ENCODE peak calls at places on chromosomes 7 and 10, in seven cellular contexts. One of them, this sample, is unnamed. For H3K4me1 and H3K9me3, the result is how much of the 10 kb centered on the place peaks cover.

GRCh38 chr10:79248341-79248931 is 98.8 kb upstream of the PPIF start:
- DNase-seq in transverse colon: peak
- DNase-seq in ascending aorta: peak
- DNase-seq in fibroblast of lung: peak
- DNase-seq in gastrocnemius medialis: no peak
- DNase-seq in naive thymus-derived CD4-positive, alpha-beta T cell: no peak
- DNase-seq in mesenchymal stem cell: peak
- DNase-seq in this sample: no peak

GRCh38 chr10:61779950-61780659 is 117.4 kb downstream of the CABCOCO1 start:
- DNase-seq in transverse colon: peak
- DNase-seq in ascending aorta: peak
- DNase-seq in fibroblast of lung: peak
- DNase-seq in gastrocnemius medialis: no peak
- DNase-seq in naive thymus-derived CD4-positive, alpha-beta T cell: no peak
- DNase-seq in mesenchymal stem cell: peak
- DNase-seq in this sample: peak

GRCh38 chr7:80014507-80014906 is 120.1 kb upstream of the GNAI1 start:
- DNase-seq in transverse colon: no peak
- DNase-seq in ascending aorta: no peak
- DNase-seq in fibroblast of lung: peak
- DNase-seq in gastrocnemius medialis: no peak
- DNase-seq in naive thymus-derived CD4-positive, alpha-beta T cell: no peak
- DNase-seq in mesenchymal stem cell: peak
- DNase-seq in this sample: no peak

GRCh38 chr10:35961501-35961900 is 319.4 kb upstream of the FZD8 start:
- DNase-seq in transverse colon: no peak
- DNase-seq in ascending aorta: no peak
- DNase-seq in fibroblast of lung: peak
- DNase-seq in gastrocnemius medialis: no peak
- DNase-seq in naive thymus-derived CD4-positive, alpha-beta T cell: no peak
- DNase-seq in mesenchymal stem cell: peak
- DNase-seq in this sample: no peak

GRCh38 chr7:25521236-25521635 is 292.9 kb upstream of the NPVF start:
- DNase-seq in transverse colon: no peak
- DNase-seq in ascending aorta: no peak
- DNase-seq in fibroblast of lung: no peak
- DNase-seq in gastrocnemius medialis: no peak
- DNase-seq in naive thymus-derived CD4-positive, alpha-beta T cell: no peak
- DNase-seq in mesenchymal stem cell: no peak
- DNase-seq in this sample: no peak

GRCh38 chr7:121697731-121698396 is 175.1 kb upstream of the PTPRZ1 start:
- DNase-seq in transverse colon: no peak
- DNase-seq in ascending aorta: no peak
- DNase-seq in fibroblast of lung: no peak
- DNase-seq in gastrocnemius medialis: no peak
- DNase-seq in naive thymus-derived CD4-positive, alpha-beta T cell: no peak
- DNase-seq in mesenchymal stem cell: no peak
- DNase-seq in this sample: no peak

GRCh38 chr7:27834179-27834921 is 94.4 kb downstream of the TAX1BP1 start:
- DNase-seq in transverse colon: no peak
- DNase-seq in ascending aorta: no peak
- DNase-seq in fibroblast of lung: no peak
- DNase-seq in gastrocnemius medialis: peak
- DNase-seq in naive thymus-derived CD4-positive, alpha-beta T cell: no peak
- DNase-seq in mesenchymal stem cell: no peak
- DNase-seq in this sample: no peak

GRCh38 chr7:127912901-127913300 is 118.3 kb downstream of the LRRC4 start:
- DNase-seq in transverse colon: no peak
- DNase-seq in ascending aorta: no peak
- DNase-seq in fibroblast of lung: no peak
- DNase-seq in gastrocnemius medialis: no peak
- DNase-seq in naive thymus-derived CD4-positive, alpha-beta T cell: no peak
- DNase-seq in mesenchymal stem cell: no peak
- DNase-seq in this sample: peak

GRCh38 chr10:124917168-124917938 is 24.6 kb upstream of the ZRANB1 start:
- DNase-seq in transverse colon: peak
- DNase-seq in ascending aorta: peak
- DNase-seq in fibroblast of lung: peak
- DNase-seq in gastrocnemius medialis: peak
- DNase-seq in naive thymus-derived CD4-positive, alpha-beta T cell: peak
- DNase-seq in mesenchymal stem cell: peak
- DNase-seq in this sample: peak

GRCh38 chr7:151187409-151188251 is 580 bp upstream of the ASB10 start:
- DNase-seq in transverse colon: no peak
- DNase-seq in ascending aorta: no peak
- DNase-seq in fibroblast of lung: no peak
- DNase-seq in gastrocnemius medialis: peak
- DNase-seq in naive thymus-derived CD4-positive, alpha-beta T cell: no peak
- DNase-seq in mesenchymal stem cell: no peak
- DNase-seq in this sample: no peak

GRCh38 chr10:84184517-84184916 is 9.8 kb upstream of the CDHR1 start:
- DNase-seq in transverse colon: peak
- DNase-seq in ascending aorta: no peak
- DNase-seq in fibroblast of lung: no peak
- DNase-seq in gastrocnemius medialis: no peak
- DNase-seq in naive thymus-derived CD4-positive, alpha-beta T cell: no peak
- DNase-seq in mesenchymal stem cell: no peak
- DNase-seq in this sample: no peak

GRCh38 chr10:21169271-21169670 is 272.2 kb upstream of the NEBL start:
- DNase-seq in transverse colon: no peak
- DNase-seq in ascending aorta: no peak
- DNase-seq in fibroblast of lung: no peak
- DNase-seq in gastrocnemius medialis: no peak
- DNase-seq in naive thymus-derived CD4-positive, alpha-beta T cell: no peak
- DNase-seq in mesenchymal stem cell: no peak
- DNase-seq in this sample: no peak

GRCh38 chr10:63675171-63675570 is 154.0 kb downstream of the REEP3 start:
- DNase-seq in transverse colon: no peak
- DNase-seq in ascending aorta: no peak
- DNase-seq in fibroblast of lung: peak
- DNase-seq in gastrocnemius medialis: no peak
- DNase-seq in naive thymus-derived CD4-positive, alpha-beta T cell: no peak
- DNase-seq in mesenchymal stem cell: peak
- DNase-seq in this sample: no peak

GRCh38 chr7:112420236-112420945 is 29.9 kb upstream of the IFRD1 start:
- DNase-seq in transverse colon: no peak
- DNase-seq in ascending aorta: no peak
- DNase-seq in fibroblast of lung: peak
- DNase-seq in gastrocnemius medialis: no peak
- DNase-seq in naive thymus-derived CD4-positive, alpha-beta T cell: no peak
- DNase-seq in mesenchymal stem cell: no peak
- DNase-seq in this sample: no peak

GRCh38 chr7:28096713-28097112 is 83.9 kb downstream of the JAZF1 start:
- DNase-seq in transverse colon: peak
- DNase-seq in ascending aorta: peak
- DNase-seq in fibroblast of lung: peak
- DNase-seq in gastrocnemius medialis: peak
- DNase-seq in naive thymus-derived CD4-positive, alpha-beta T cell: peak
- DNase-seq in mesenchymal stem cell: peak
- DNase-seq in this sample: peak

GRCh38 chr10:124722812-124723783 is 21.1 kb downstream of the FAM53B start:
- DNase-seq in transverse colon: peak
- DNase-seq in ascending aorta: peak
- DNase-seq in fibroblast of lung: no peak
- DNase-seq in gastrocnemius medialis: no peak
- DNase-seq in naive thymus-derived CD4-positive, alpha-beta T cell: no peak
- DNase-seq in mesenchymal stem cell: no peak
- DNase-seq in this sample: no peak

GRCh38 chr7:78195281-78195680 is 396.7 kb downstream of the PHTF2 start:
- DNase-seq in transverse colon: no peak
- DNase-seq in ascending aorta: no peak
- DNase-seq in fibroblast of lung: no peak
- DNase-seq in gastrocnemius medialis: no peak
- DNase-seq in naive thymus-derived CD4-positive, alpha-beta T cell: no peak
- DNase-seq in mesenchymal stem cell: no peak
- DNase-seq in this sample: no peak

GRCh38 chr7:134452991-134453473 is 5.9 kb downstream of the AKR1B1 start:
- DNase-seq in transverse colon: no peak
- DNase-seq in ascending aorta: no peak
- DNase-seq in fibroblast of lung: no peak
- DNase-seq in gastrocnemius medialis: no peak
- DNase-seq in naive thymus-derived CD4-positive, alpha-beta T cell: no peak
- DNase-seq in mesenchymal stem cell: peak
- DNase-seq in this sample: no peak
- H3K4me1 ChIP-seq in transverse colon: under half
- H3K4me1 ChIP-seq in ascending aorta: under half
- H3K4me1 ChIP-seq in fibroblast of lung: under half
- H3K4me1 ChIP-seq in gastrocnemius medialis: under half
- H3K4me1 ChIP-seq in naive thymus-derived CD4-positive, alpha-beta T cell: under half
- H3K4me1 ChIP-seq in mesenchymal stem cell: under half
- H3K4me1 ChIP-seq in this sample: under half

DNA sequence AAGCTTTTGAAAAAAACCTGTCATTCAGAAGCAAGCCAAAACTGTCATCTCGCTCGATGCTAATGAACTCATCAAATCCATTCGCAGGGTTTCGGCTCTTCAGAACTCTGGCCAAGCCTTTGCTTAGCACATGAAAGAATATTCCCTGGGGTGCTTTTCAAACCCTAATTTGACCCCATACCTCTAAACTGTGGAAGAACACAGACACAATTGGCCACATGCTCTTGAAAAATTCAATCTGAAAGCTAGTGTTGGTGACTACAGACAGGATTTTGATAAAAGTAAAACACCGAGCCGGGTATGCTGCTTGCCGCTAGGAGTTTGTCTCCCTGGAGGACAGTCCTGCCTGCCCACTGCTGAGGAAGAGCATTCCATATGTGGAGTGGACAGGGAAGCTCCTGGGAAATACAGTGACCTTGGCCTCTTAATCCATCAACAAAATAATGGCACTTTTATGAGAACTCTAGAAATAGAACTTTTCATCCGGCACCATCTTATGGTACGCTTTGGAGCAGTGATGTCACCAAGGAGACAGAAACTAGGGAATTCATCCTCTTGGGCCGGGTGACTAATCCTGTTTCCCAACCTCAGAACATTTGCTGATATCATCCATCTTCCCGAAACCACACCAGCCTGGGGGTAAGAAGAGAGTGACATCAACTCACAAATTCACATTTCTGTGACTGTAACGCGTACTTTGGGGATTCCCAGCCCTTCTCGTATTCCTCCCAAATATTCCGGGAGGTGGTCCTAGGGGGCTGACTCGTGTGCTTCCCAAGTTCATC is 34.2 kb downstream of the MTURN start:
- DNase-seq in transverse colon: no peak
- DNase-seq in ascending aorta: no peak
- DNase-seq in fibroblast of lung: peak
- DNase-seq in gastrocnemius medialis: no peak
- DNase-seq in naive thymus-derived CD4-positive, alpha-beta T cell: no peak
- DNase-seq in mesenchymal stem cell: peak
- DNase-seq in this sample: no peak
- H3K27ac ChIP-seq in transverse colon: no peak
- H3K27ac ChIP-seq in ascending aorta: peak
- H3K27ac ChIP-seq in fibroblast of lung: peak
- H3K27ac ChIP-seq in gastrocnemius medialis: no peak
- H3K27ac ChIP-seq in naive thymus-derived CD4-positive, alpha-beta T cell: no peak
- H3K27ac ChIP-seq in mesenchymal stem cell: no peak
- H3K27ac ChIP-seq in this sample: no peak

GRCh38 chr10:1089017-1089689 is 33.0 kb downstream of the WDR37 start:
- DNase-seq in transverse colon: no peak
- DNase-seq in ascending aorta: no peak
- DNase-seq in fibroblast of lung: no peak
- DNase-seq in gastrocnemius medialis: no peak
- DNase-seq in naive thymus-derived CD4-positive, alpha-beta T cell: no peak
- DNase-seq in mesenchymal stem cell: no peak
- DNase-seq in this sample: no peak

GRCh38 chr10:1086787-1087186 is 30.6 kb downstream of the WDR37 start:
- DNase-seq in transverse colon: no peak
- DNase-seq in ascending aorta: no peak
- DNase-seq in fibroblast of lung: no peak
- DNase-seq in gastrocnemius medialis: no peak
- DNase-seq in naive thymus-derived CD4-positive, alpha-beta T cell: no peak
- DNase-seq in mesenchymal stem cell: no peak
- DNase-seq in this sample: no peak

GRCh38 chr10:1083581-1083980 is 27.4 kb downstream of the WDR37 start:
- DNase-seq in transverse colon: no peak
- DNase-seq in ascending aorta: no peak
- DNase-seq in fibroblast of lung: no peak
- DNase-seq in gastrocnemius medialis: no peak
- DNase-seq in naive thymus-derived CD4-positive, alpha-beta T cell: no peak
- DNase-seq in mesenchymal stem cell: no peak
- DNase-seq in this sample: no peak

GRCh38 chr10:1085258-1085657 is 29.1 kb downstream of the WDR37 start:
- DNase-seq in transverse colon: no peak
- DNase-seq in ascending aorta: no peak
- DNase-seq in fibroblast of lung: no peak
- DNase-seq in gastrocnemius medialis: no peak
- DNase-seq in naive thymus-derived CD4-positive, alpha-beta T cell: no peak
- DNase-seq in mesenchymal stem cell: no peak
- DNase-seq in this sample: no peak

DNA sequence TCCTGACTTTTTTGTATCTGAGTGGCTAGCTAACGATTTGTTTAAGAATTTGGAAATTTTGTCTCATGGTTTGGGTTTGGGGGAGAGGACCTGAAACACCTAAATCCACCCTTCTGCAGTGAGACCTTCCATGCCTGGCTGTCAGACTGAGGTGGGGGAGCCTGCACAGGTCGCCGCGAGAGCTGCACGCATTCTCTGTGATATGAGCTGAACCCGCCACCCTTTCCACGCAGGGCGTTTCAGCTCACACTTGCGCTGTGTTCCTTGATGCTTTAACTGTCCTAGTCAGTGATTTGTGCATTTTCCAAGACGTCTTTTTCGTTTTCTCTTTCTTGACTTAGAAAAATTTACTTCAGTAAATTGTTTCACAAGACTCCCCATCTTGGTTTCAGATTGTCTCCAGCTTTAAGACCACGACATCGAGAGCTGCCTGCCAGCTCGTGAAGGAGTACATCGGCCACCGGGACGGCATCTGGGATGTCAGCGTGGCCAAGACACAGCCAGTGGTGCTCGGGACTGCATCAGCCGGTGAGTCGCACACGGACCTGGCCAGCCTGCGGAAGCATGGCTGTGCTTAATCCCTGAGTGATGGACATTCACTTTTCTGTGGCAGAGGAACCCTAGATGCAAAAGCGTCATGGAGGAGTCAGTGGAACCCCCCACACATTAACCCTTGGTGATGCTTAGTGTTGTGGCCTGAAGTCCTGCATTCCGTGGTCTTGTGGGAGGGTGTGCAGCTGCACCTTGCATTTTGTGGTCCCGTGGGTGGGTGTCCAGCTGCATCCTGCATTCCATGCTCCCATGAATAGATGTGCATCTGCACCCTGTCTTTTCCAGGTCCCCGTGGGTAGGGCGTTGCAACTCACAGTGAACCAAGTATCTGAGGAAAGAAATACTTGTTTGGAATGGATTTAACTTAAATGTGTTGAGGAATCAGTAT is 28.1 kb downstream of the WDR37 start:
- DNase-seq in transverse colon: no peak
- DNase-seq in ascending aorta: no peak
- DNase-seq in fibroblast of lung: peak
- DNase-seq in gastrocnemius medialis: no peak
- DNase-seq in naive thymus-derived CD4-positive, alpha-beta T cell: no peak
- DNase-seq in mesenchymal stem cell: no peak
- DNase-seq in this sample: no peak
- H3K9me3 ChIP-seq in transverse colon: under half
- H3K9me3 ChIP-seq in ascending aorta: under half
- H3K9me3 ChIP-seq in fibroblast of lung: under half
- H3K9me3 ChIP-seq in gastrocnemius medialis: under half
- H3K9me3 ChIP-seq in naive thymus-derived CD4-positive, alpha-beta T cell: under half
- H3K9me3 ChIP-seq in mesenchymal stem cell: under half
- H3K9me3 ChIP-seq in this sample: under half

GRCh38 chr10:46270086-46270811 is 16.5 kb upstream of the ANTXRL start:
- DNase-seq in transverse colon: no peak
- DNase-seq in ascending aorta: no peak
- DNase-seq in fibroblast of lung: no peak
- DNase-seq in gastrocnemius medialis: no peak
- DNase-seq in naive thymus-derived CD4-positive, alpha-beta T cell: no peak
- DNase-seq in mesenchymal stem cell: no peak
- DNase-seq in this sample: no peak
- H3K4me1 ChIP-seq in transverse colon: under half
- H3K4me1 ChIP-seq in ascending aorta: under half
- H3K4me1 ChIP-seq in fibroblast of lung: under half
- H3K4me1 ChIP-seq in gastrocnemius medialis: under half
- H3K4me1 ChIP-seq in naive thymus-derived CD4-positive, alpha-beta T cell: under half
- H3K4me1 ChIP-seq in mesenchymal stem cell: under half
- H3K4me1 ChIP-seq in this sample: under half